ENCODE peak calls at places on chromosomes 16 and 17, in five cellular contexts. F, L, M, T and K are unnamed samples.
A peak's percentile ranks its signal among the peaks of the same experiment; 100 is the strongest.

GRCh38 chr16:51825740-51826139 is 674.7 kb upstream of the SALL1 start:
- DNase-seq in M (no peak), T (no peak), F (no peak), L (no peak), K (no peak)

GRCh38 chr17:16997514-16998429 is 25.9 kb upstream of the TNFRSF13B start:
- DNase-seq in F (peak; percentile 67), M (no peak), T (no peak), L (no peak), K (no peak)

GRCh38 chr17:21523482-21524210 is 147.5 kb downstream of the KCNJ12 start:
- DNase-seq in L (no peak), M (no peak), F (no peak), T (no peak), K (no peak)

GRCh38 chr17:11304568-11304967 is 63.6 kb downstream of the SHISA6 start:
- DNase-seq in M (no peak), L (no peak), F (no peak), T (no peak), K (no peak)

GRCh38 chr16:3202903-3203539 is 15.0 kb downstream of the OR1F1 start:
- DNase-seq in L (no peak), T (no peak), F (no peak), M (no peak), K (no peak)

GRCh38 chr17:79995691-79996090 is 40.0 kb downstream of the TBC1D16 start:
- DNase-seq in F (no peak), L (no peak), M (no peak), T (no peak), K (no peak)

GRCh38 chr17:77312786-77313599 is 172.2 kb downstream of the SEC14L1 start:
- DNase-seq in L (peak; percentile 66), F (no peak), T (no peak), M (no peak), K (no peak)

GRCh38 chr16:87461466-87461975 is 31.3 kb downstream of the ZCCHC14 start:
- DNase-seq in L (peak; percentile 97), T (no peak), M (peak; percentile 96), F (peak; percentile 94), K (peak; percentile 99)

GRCh38 chr17:14169287-14169686 is 67.4 kb downstream of the CDRT15 start:
- DNase-seq in M (no peak), L (no peak), T (no peak), F (no peak), K (no peak)

GRCh38 chr16:56860226-56861020 is 4.6 kb upstream of the SLC12A3 start:
- DNase-seq in F (no peak), T (peak; percentile 75), L (peak; percentile 67), M (no peak), K (no peak)

GRCh38 chr17:63649813-63650212 is 27.6 kb downstream of the MAP3K3 start:
- DNase-seq in M (no peak), T (no peak), L (no peak), F (no peak), K (no peak)

GRCh38 chr17:61479493-61480413 is 27.5 kb downstream of the TBX4 start:
- DNase-seq in F (no peak), M (no peak), T (no peak), L (no peak), K (no peak)
- TF ChIP-seq JUNB in F (no peak), M (no peak), T (no peak), L (no peak), K (no peak)

GRCh38 chr16:11635679-11636171 is 32.5 kb upstream of the SNN start:
- DNase-seq in L (no peak), F (no peak), T (no peak), M (no peak), K (no peak)

GRCh38 chr16:11639008-11639562 is 29.2 kb upstream of the SNN start:
- DNase-seq in F (no peak), T (no peak), M (no peak), L (no peak), K (no peak)

GRCh38 chr16:11636172-11636721 is 32.0 kb upstream of the SNN start:
- DNase-seq in L (peak; percentile 56), F (no peak), M (no peak), T (no peak), K (peak; percentile 98)

GRCh38 chr16:11637320-11637719 is 30.9 kb upstream of the SNN start:
- DNase-seq in T (no peak), F (no peak), L (no peak), M (no peak), K (no peak)

GRCh38 chr16:11639925-11640899 is 28.0 kb upstream of the SNN start:
- DNase-seq in M (peak; percentile 23), T (no peak), L (peak; percentile 90), F (peak; percentile 94), K (peak; percentile 81)
- TF ChIP-seq JUNB in M (peak; percentile 11), T (no peak), L (no peak), F (peak; percentile 91), K (no peak)

DNA sequence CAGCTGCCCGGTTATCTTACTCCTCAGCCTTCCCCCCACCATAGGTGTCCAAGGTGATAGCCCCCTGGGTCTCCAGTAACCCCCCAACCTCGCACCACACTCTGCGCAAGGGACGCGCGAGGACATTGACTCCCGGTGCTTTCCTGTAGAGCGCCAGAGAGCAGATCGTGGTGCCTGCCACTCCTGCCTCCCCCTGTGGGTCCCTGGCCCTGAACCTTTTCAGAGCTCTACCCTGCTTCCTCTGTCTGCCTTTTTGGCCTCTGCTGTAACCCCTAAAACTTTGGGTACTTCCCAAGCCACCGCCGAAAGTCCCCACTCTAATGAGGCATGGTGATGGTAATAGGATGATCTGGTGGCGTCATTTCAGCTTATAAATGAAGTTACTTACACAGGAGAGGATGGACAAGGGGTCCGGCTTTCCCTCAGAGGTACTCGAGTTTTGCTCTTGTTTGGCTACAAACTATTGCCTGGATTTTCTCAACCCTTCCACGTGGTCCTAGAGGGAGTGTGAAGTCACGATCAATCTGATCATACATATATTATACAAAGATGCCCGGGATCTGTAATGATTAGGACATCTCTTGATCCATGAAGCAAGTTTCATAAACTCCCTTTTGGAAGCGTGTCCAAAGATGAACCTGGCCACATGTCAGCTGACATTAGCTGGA is 2.1 kb upstream of the CDH11 start:
- DNase-seq in M (no peak), F (no peak), L (no peak), T (no peak), K (peak; percentile 12)
- TF ChIP-seq JUNB in M (no peak), F (no peak), L (no peak), T (no peak), K (no peak)

GRCh38 chr16:50371936-50372595 is 3.3 kb upstream of the BRD7 start:
- DNase-seq in F (no peak), M (no peak), T (no peak), L (peak; percentile 61), K (peak; percentile 56)
- TF ChIP-seq JUNB in F (no peak), M (no peak), T (no peak), L (no peak), K (no peak)

DNA sequence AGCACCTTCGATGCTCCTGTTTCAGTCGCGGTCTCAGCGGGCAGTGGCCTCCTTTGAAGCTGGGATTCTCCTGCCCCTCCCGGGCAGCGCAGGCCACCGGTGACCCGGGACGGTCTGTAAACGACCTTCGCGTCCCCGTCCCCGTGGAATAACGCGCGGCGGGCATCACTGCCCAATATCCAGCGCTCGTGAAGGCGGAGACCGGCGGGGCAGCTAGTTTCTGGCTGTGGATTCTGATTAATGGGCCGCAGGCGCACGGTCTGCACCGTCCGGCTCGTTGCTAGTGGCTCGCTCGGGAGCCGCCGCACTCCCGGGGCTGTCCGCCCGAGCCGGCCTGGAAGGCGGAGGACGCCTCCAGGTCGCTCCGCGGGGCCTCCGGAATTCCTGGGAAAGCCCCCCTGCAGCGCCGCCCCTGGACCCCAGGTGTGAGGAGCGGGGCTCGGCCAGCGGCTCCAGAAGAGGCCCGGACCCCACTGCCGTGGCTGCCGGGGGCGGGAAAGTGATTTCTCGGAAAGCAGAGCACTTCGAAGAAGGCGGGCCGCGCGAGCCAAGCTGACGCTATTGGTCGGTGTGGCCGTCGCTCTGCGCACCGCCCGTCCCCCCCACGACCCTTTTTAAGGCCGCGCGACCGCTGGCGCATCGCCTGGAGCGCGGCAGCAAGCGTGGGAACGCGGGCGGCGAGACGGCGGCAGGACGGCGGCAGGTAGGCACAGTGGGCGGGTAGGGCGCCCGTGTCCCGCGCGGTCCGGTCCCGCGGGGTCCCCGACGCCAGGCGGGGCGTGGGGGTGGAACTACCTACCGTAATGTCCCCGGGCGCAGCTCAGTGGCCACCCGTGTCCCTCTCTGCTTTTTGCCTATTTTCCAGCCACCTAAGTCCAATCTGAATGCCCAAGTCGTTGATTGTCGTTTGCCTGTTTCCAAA is at the start of gene IRF8:
- DNase-seq in L (no peak), M (no peak), F (no peak), T (peak; percentile 59), K (peak; percentile 80)
- TF ChIP-seq JUNB in L (no peak), M (no peak), F (no peak), T (no peak), K (no peak)

GRCh38 chr17:15496735-15497134 is 29.3 kb upstream of the CDRT4 start:
- DNase-seq in M (no peak), T (no peak), L (no peak), F (no peak), K (no peak)
- TF ChIP-seq JUNB in M (no peak), T (no peak), L (no peak), F (no peak), K (no peak)

GRCh38 chr17:41785091-41785875 is 1.2 kb downstream of the JUP start:
- DNase-seq in T (no peak), L (no peak), F (no peak), M (peak; percentile 45), K (peak; percentile 96)
- TF ChIP-seq JUNB in T (no peak), L (no peak), F (no peak), M (no peak), K (no peak)

GRCh38 chr17:81923302-81924260 is 4.0 kb downstream of the MAFG start:
- DNase-seq in M (peak; percentile 64), L (no peak), T (no peak), F (peak; percentile 83), K (peak; percentile 84)
- TF ChIP-seq JUNB in M (no peak), L (no peak), T (no peak), F (no peak), K (no peak)

GRCh38 chr16:72989203-72989991 is 58.5 kb downstream of the ZFHX3 start:
- DNase-seq in F (no peak), T (no peak), L (no peak), M (no peak), K (no peak)

GRCh38 chr16:72991211-72991610 is 56.7 kb downstream of the ZFHX3 start:
- DNase-seq in F (no peak), L (no peak), M (no peak), T (no peak), K (no peak)

GRCh38 chr16:72990571-72990970 is 57.4 kb downstream of the ZFHX3 start:
- DNase-seq in F (no peak), M (no peak), T (no peak), L (no peak), K (no peak)

GRCh38 chr16:72988568-72988967 is 59.4 kb downstream of the ZFHX3 start:
- DNase-seq in L (no peak), M (no peak), F (no peak), T (no peak), K (no peak)

DNA sequence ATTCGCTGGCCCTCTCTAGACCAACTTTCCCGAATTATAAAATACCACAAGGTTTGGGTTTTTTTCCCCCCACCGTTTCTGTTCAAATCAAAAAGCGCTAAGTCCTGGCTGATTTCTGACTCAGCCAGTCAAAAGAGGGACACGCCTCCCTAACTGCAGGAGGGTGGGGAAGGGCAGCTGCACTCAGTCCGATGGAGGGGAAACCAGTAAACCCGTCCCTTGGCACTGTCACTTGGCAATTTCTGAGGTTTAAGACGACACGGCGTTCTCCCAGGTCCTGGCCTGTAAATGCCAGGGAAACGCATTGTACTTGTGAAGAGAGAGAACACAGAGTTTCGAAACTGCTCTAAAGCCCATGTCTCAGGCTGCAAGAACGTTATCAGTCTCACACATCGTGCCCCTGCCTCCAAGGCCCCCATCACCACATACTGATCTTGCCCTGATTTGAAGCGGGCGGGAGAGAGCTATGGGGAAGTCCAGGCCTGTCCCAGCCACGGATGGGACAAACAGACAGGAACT is 57.9 kb downstream of the ZFHX3 start:
- DNase-seq in T (no peak), M (no peak), L (no peak), F (peak; percentile 40), K (peak; percentile 39)
- TF ChIP-seq JUNB in T (no peak), M (no peak), L (no peak), F (no peak), K (no peak)